ENCODE peak calls at places on chromosome 21, in four cellular contexts. One of them, this sample, is unnamed.

GRCh38 chr21:39650306-39650705 is 37.6 kb downstream of the B3GALT5 start:
- DNase-seq in activated CD8-positive, alpha-beta memory T cell treated with anti-CD3 and anti-CD28 coated beads for 4 hours: no peak
- DNase-seq in mesenchymal stem cell: no peak
- DNase-seq in A172: no peak
- DNase-seq in this sample: no peak

GRCh38 chr21:42641311-42642218 is 11.9 kb upstream of the PDE9A start:
- DNase-seq in mesenchymal stem cell: peak
- DNase-seq in activated CD8-positive, alpha-beta memory T cell treated with anti-CD3 and anti-CD28 coated beads for 4 hours: no peak
- DNase-seq in A172: no peak
- DNase-seq in this sample: no peak

GRCh38 chr21:17796503-17796902 is 22.7 kb downstream of the C21orf91 start:
- DNase-seq in activated CD8-positive, alpha-beta memory T cell treated with anti-CD3 and anti-CD28 coated beads for 4 hours: no peak
- DNase-seq in A172: no peak
- DNase-seq in mesenchymal stem cell: no peak
- DNase-seq in this sample: no peak

GRCh38 chr21:25835397-25835796 is 100.6 kb downstream of the GABPA start:
- DNase-seq in mesenchymal stem cell: no peak
- DNase-seq in activated CD8-positive, alpha-beta memory T cell treated with anti-CD3 and anti-CD28 coated beads for 4 hours: no peak
- DNase-seq in A172: no peak
- DNase-seq in this sample: no peak

GRCh38 chr21:45942755-45943629 is 38.6 kb upstream of the COL6A1 start:
- DNase-seq in mesenchymal stem cell: no peak
- DNase-seq in activated CD8-positive, alpha-beta memory T cell treated with anti-CD3 and anti-CD28 coated beads for 4 hours: no peak
- DNase-seq in A172: no peak
- DNase-seq in this sample: no peak

GRCh38 chr21:46110499-46111192 is 12.7 kb downstream of the COL6A2 start:
- DNase-seq in mesenchymal stem cell: peak
- DNase-seq in A172: no peak
- DNase-seq in activated CD8-positive, alpha-beta memory T cell treated with anti-CD3 and anti-CD28 coated beads for 4 hours: no peak
- DNase-seq in this sample: no peak

GRCh38 chr21:27954806-27955205 is 987.9 kb upstream of the ADAMTS5 start:
- DNase-seq in mesenchymal stem cell: peak
- DNase-seq in A172: no peak
- DNase-seq in activated CD8-positive, alpha-beta memory T cell treated with anti-CD3 and anti-CD28 coated beads for 4 hours: no peak
- DNase-seq in this sample: no peak

GRCh38 chr21:38853421-38853919 is 47.7 kb downstream of the ETS2 start:
- DNase-seq in A172: peak
- DNase-seq in mesenchymal stem cell: peak
- DNase-seq in activated CD8-positive, alpha-beta memory T cell treated with anti-CD3 and anti-CD28 coated beads for 4 hours: no peak
- DNase-seq in this sample: no peak

GRCh38 chr21:36757246-36757645 is 58.3 kb downstream of the SIM2 start:
- DNase-seq in A172: no peak
- DNase-seq in activated CD8-positive, alpha-beta memory T cell treated with anti-CD3 and anti-CD28 coated beads for 4 hours: no peak
- DNase-seq in mesenchymal stem cell: no peak
- DNase-seq in this sample: no peak

GRCh38 chr21:42607525-42608102 is 45.8 kb upstream of the PDE9A start:
- DNase-seq in activated CD8-positive, alpha-beta memory T cell treated with anti-CD3 and anti-CD28 coated beads for 4 hours: no peak
- DNase-seq in A172: no peak
- DNase-seq in mesenchymal stem cell: no peak
- DNase-seq in this sample: no peak

GRCh38 chr21:37574751-37575150 is 208.2 kb downstream of the DYRK1A start:
- DNase-seq in mesenchymal stem cell: no peak
- DNase-seq in activated CD8-positive, alpha-beta memory T cell treated with anti-CD3 and anti-CD28 coated beads for 4 hours: no peak
- DNase-seq in A172: no peak
- DNase-seq in this sample: no peak

GRCh38 chr21:39373634-39374033 is 24.7 kb upstream of the HMGN1 start:
- DNase-seq in mesenchymal stem cell: peak
- DNase-seq in activated CD8-positive, alpha-beta memory T cell treated with anti-CD3 and anti-CD28 coated beads for 4 hours: no peak
- DNase-seq in A172: peak
- DNase-seq in this sample: no peak